ENCODE peak calls at places on chromosomes 7 and 10, in five cellular contexts. K is MM.1S, V is HCT116, Y is pancreas, A is sigmoid colon. B is an unnamed sample.

GRCh38 chr10:124366825-124367224 is 51.9 kb downstream of the OAT start:
- DNase-seq in K (no peak), V (no peak), Y (no peak), A (no peak), B (no peak)

GRCh38 chr10:33335550-33335799 is 1.0 kb upstream of the NRP1 start:
- DNase-seq in Y (no peak), K (no peak), A (no peak), V (no peak), B (no peak)

GRCh38 chr7:88635149-88635548 is 124.4 kb upstream of the ZNF804B start:
- DNase-seq in Y (no peak), A (no peak), K (no peak), V (no peak), B (no peak)

GRCh38 chr10:125662616-125663015 is 20.3 kb downstream of the TEX36 start:
- DNase-seq in V (peak; percentile 71), K (no peak), Y (no peak), A (no peak), B (no peak)

GRCh38 chr10:129963076-129963830 is 821 bp downstream of the EBF3 start:
- DNase-seq in Y (no peak), K (no peak), A (peak; percentile 65), V (no peak), B (no peak)

GRCh38 chr10:110410329-110411046 is 87.2 kb upstream of the DUSP5 start:
- DNase-seq in Y (peak; percentile 55), K (no peak), A (no peak), V (peak; percentile 91), B (peak; percentile 93)

GRCh38 chr7:99733448-99733847 is 1.5 kb downstream of the CYP3A7 start:
- DNase-seq in A (no peak), K (no peak), Y (no peak), V (no peak), B (no peak)

GRCh38 chr7:3164363-3164762 is 120.7 kb upstream of the CARD11 start:
- DNase-seq in V (no peak), Y (no peak), K (no peak), A (no peak), B (no peak)

GRCh38 chr7:47435889-47436312 is 146.0 kb downstream of the TNS3 start:
- DNase-seq in Y (no peak), K (no peak), A (peak; percentile 87), V (peak; percentile 70), B (no peak)

GRCh38 chr10:62726142-62726541 is 78.4 kb upstream of the ADO start:
- DNase-seq in A (no peak), Y (no peak), K (no peak), V (no peak), B (no peak)

GRCh38 chr10:34791947-34792346 is 23.1 kb downstream of the PARD3 start:
- DNase-seq in K (no peak), A (no peak), V (no peak), Y (no peak), B (no peak)

GRCh38 chr10:76298329-76298728 is 866.9 kb downstream of the LRMDA start:
- DNase-seq in K (no peak), V (no peak), A (no peak), Y (no peak), B (no peak)

GRCh38 chr10:61142987-61143386 is 199.0 kb upstream of the RHOBTB1 start:
- DNase-seq in K (no peak), A (no peak), V (no peak), Y (no peak), B (no peak)

GRCh38 chr7:46854958-46855473 is 726.9 kb downstream of the TNS3 start:
- DNase-seq in Y (no peak), V (no peak), K (no peak), A (no peak), B (no peak)

GRCh38 chr10:100872034-100872791 is 40.5 kb upstream of the SLF2 start:
- DNase-seq in A (no peak), K (peak; percentile 30), Y (peak; percentile 66), V (peak; percentile 51), B (peak; percentile 40)

GRCh38 chr7:75628055-75628454 is 110.7 kb downstream of the HIP1 start:
- DNase-seq in A (no peak), V (no peak), Y (no peak), K (no peak), B (no peak)

GRCh38 chr7:11127988-11128387 is 154.3 kb downstream of the PHF14 start:
- DNase-seq in K (no peak), V (no peak), A (no peak), Y (no peak), B (no peak)

GRCh38 chr7:72538856-72539255 is 126.7 kb upstream of the CALN1 start:
- DNase-seq in V (peak; percentile 10), K (no peak), A (no peak), Y (no peak), B (no peak)

GRCh38 chr10:15877836-15878576 is 17.7 kb upstream of the MINDY3 start:
- DNase-seq in Y (no peak), A (no peak), K (no peak), V (no peak), B (no peak)

GRCh38 chr10:80015911-80016590 is 62.4 kb upstream of the TMEM254 start:
- DNase-seq in Y (no peak), A (no peak), V (no peak), K (no peak), B (no peak)

GRCh38 chr10:101694674-101695403 is at the start of gene FBXW4:
- DNase-seq in K (peak; percentile 83), A (peak; percentile 71), V (no peak), Y (peak; percentile 73), B (peak; percentile 89)

GRCh38 chr7:66626236-66626957 is 2.3 kb upstream of the KCTD7 start:
- DNase-seq in Y (no peak), A (peak; percentile 77), V (no peak), K (no peak), B (no peak)

GRCh38 chr10:127338391-127339108 is 142.2 kb upstream of the INSYN2A start:
- DNase-seq in A (no peak), V (no peak), Y (no peak), K (no peak), B (no peak)

GRCh38 chr10:44961231-44961571 is 1.6 kb downstream of the RASSF4 start:
- DNase-seq in K (no peak), Y (no peak), V (no peak), A (no peak), B (no peak)

GRCh38 chr7:101234636-101235035 is 3.0 kb downstream of the CLDN15 start:
- DNase-seq in A (no peak), V (no peak), K (no peak), Y (no peak), B (no peak)

GRCh38 chr7:1060315-1061080 is 16.2 kb downstream of the GPR146 start:
- DNase-seq in Y (peak; percentile 64), K (no peak), A (no peak), V (no peak), B (peak; percentile 85)

GRCh38 chr7:67251986-67252558 is 255.4 kb downstream of the TYW1 start:
- DNase-seq in A (no peak), K (no peak), Y (no peak), V (no peak), B (no peak)

GRCh38 chr10:101146392-101147251 is 15.5 kb downstream of the TLX1 start:
- DNase-seq in K (no peak), Y (no peak), V (no peak), A (peak; percentile 54), B (no peak)

GRCh38 chr7:142139597-142140501 is 28.3 kb downstream of the MGAM2 start:
- DNase-seq in V (no peak), Y (no peak), A (no peak), K (no peak), B (no peak)

GRCh38 chr10:74117738-74118137 is 32.9 kb downstream of the AP3M1 start:
- DNase-seq in Y (no peak), V (no peak), A (no peak), K (no peak), B (no peak)
- H3K36me3 ChIP-seq in Y (peaks cover 40% of the 10 kb centered on the region), V (peaks cover 51% of the 10 kb centered on the region), A (peaks cover 65% of the 10 kb centered on the region), K (peaks cover 14% of the 10 kb centered on the region), B (peaks cover 46% of the 10 kb centered on the region)

GRCh38 chr7:127390817-127391590 is 1.5 kb downstream of the ZNF800 start:
- DNase-seq in K (peak; percentile 17), V (no peak), A (no peak), Y (no peak), B (no peak)

GRCh38 chr7:127391591-127392181 is 822 bp downstream of the ZNF800 start:
- DNase-seq in K (peak; percentile 76), V (no peak), A (no peak), Y (no peak), B (peak; percentile 77)

GRCh38 chr7:127390186-127390816 is 2.2 kb downstream of the ZNF800 start:
- DNase-seq in V (no peak), A (no peak), K (no peak), Y (no peak), B (no peak)

GRCh38 chr7:127389321-127389720 is 3.2 kb downstream of the ZNF800 start:
- DNase-seq in K (no peak), A (no peak), Y (no peak), V (no peak), B (no peak)

DNA sequence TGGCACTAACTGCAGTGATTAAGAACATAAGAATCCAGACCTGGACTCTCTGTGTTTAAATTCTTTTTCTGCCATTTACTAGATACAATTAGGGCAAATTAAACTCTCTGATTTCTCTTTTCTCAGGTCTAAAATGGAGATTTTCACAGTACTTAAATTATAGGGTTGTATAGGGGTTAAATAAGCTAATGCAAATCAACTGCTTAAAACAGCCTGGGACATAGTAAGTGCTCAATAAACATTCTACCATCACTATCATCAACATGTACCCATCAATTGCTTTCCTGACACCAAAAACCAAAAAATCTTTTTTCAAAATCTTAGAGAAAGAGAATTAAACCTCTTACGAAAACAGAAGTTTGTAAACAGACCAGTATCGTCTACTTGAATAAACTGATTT is 4.5 kb downstream of the ZNF800 start:
- DNase-seq in V (no peak), Y (no peak), K (no peak), A (no peak), B (no peak)
- H3K36me3 ChIP-seq in V (peaks cover 11% of the 10 kb centered on the region), Y (no peaks in the 10 kb centered on the region), K (peaks cover 3% of the 10 kb centered on the region), A (no peaks in the 10 kb centered on the region), B (no peaks in the 10 kb centered on the region)

DNA sequence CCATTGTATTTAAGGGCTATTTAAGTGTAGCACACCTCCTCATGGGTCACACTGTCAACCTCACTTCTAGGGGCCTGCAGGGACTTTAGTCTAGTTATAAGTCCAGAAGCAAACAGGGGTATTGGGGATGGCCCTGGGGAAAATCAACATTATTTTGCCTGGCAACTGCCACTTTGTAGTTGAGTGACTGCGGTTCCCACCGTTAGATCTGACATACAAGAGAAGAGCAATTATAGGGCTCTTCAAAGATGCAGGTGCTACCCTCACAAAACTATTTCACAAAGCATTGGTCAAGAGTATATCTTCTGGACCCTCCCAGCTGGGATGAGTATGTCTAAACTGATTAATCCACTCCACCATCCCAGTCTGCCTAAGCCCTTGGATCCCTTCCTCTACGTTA is 133.0 kb upstream of the PCBD1 start:
- DNase-seq in K (no peak), Y (no peak), A (no peak), V (no peak), B (no peak)
- H3K36me3 ChIP-seq in K (no peaks in the 10 kb centered on the region), Y (no peaks in the 10 kb centered on the region), A (no peaks in the 10 kb centered on the region), V (no peaks in the 10 kb centered on the region), B (no peaks in the 10 kb centered on the region)

GRCh38 chr10:5970066-5970465 is 7.3 kb downstream of the IL15RA start:
- DNase-seq in Y (no peak), V (no peak), K (no peak), A (no peak), B (no peak)

GRCh38 chr10:5970527-5970926 is 6.8 kb downstream of the IL15RA start:
- DNase-seq in Y (no peak), V (no peak), A (peak; percentile 22), K (no peak), B (no peak)

GRCh38 chr10:5965266-5965665 is 12.1 kb downstream of the IL15RA start:
- DNase-seq in V (no peak), K (no peak), A (peak; percentile 33), Y (peak; percentile 44), B (peak; percentile 54)

GRCh38 chr10:5968681-5969453 is 8.5 kb downstream of the IL15RA start:
- DNase-seq in Y (peak; percentile 51), A (peak; percentile 53), V (no peak), K (no peak), B (no peak)

GRCh38 chr10:5968037-5968680 is 9.2 kb downstream of the IL15RA start:
- DNase-seq in V (no peak), K (no peak), A (peak; percentile 58), Y (no peak), B (no peak)
- H3K36me3 ChIP-seq in V (no peaks in the 10 kb centered on the region), K (no peaks in the 10 kb centered on the region), A (no peaks in the 10 kb centered on the region), Y (peaks cover 3% of the 10 kb centered on the region), B (no peaks in the 10 kb centered on the region)

B was measured in kidney.